ENCODE peak calls at places on chromosome 20, in ten cellular contexts. One of them, this sample, is unnamed.

GRCh38 chr20:64100946-64101688 is 6.2 kb downstream of the NPBWR2 start:
- DNase-seq in AG09309: no peak
- DNase-seq in AG08395: no peak
- DNase-seq in fibroblast of the aortic adventitia: no peak
- DNase-seq in mucosa of gallbladder: no peak
- DNase-seq in D341Med: no peak
- DNase-seq in T-cell: no peak
- DNase-seq in HTR-8/SVneo: no peak
- DNase-seq in activated T-helper 1 cell treated with anti-CD3 and anti-CD28 coated beads, Interleukin-2, amount 50 U/mL, for 16 hours: no peak
- DNase-seq in astrocyte of the spinal cord: no peak
- DNase-seq in this sample: no peak

GRCh38 chr20:237918-238317 is 10.9 kb downstream of the DEFB129 start:
- DNase-seq in AG09309: no peak
- DNase-seq in HTR-8/SVneo: no peak
- DNase-seq in T-cell: no peak
- DNase-seq in fibroblast of the aortic adventitia: no peak
- DNase-seq in D341Med: no peak
- DNase-seq in AG08395: no peak
- DNase-seq in astrocyte of the spinal cord: no peak
- DNase-seq in activated T-helper 1 cell treated with anti-CD3 and anti-CD28 coated beads, Interleukin-2, amount 50 U/mL, for 16 hours: no peak
- DNase-seq in mucosa of gallbladder: no peak
- DNase-seq in this sample: no peak

GRCh38 chr20:10469599-10469998 is 34.5 kb downstream of the SLX4IP start:
- DNase-seq in AG08395: peak; percentile 67
- DNase-seq in T-cell: no peak
- DNase-seq in activated T-helper 1 cell treated with anti-CD3 and anti-CD28 coated beads, Interleukin-2, amount 50 U/mL, for 16 hours: no peak
- DNase-seq in HTR-8/SVneo: peak; percentile 26
- DNase-seq in mucosa of gallbladder: peak; percentile 49
- DNase-seq in fibroblast of the aortic adventitia: peak; percentile 93
- DNase-seq in AG09309: peak; percentile 72
- DNase-seq in D341Med: peak; percentile 59
- DNase-seq in astrocyte of the spinal cord: peak; percentile 93
- DNase-seq in this sample: peak; percentile 37

GRCh38 chr20:38157635-38158495 is 7.2 kb downstream of the TGM2 start:
- DNase-seq in D341Med: no peak
- DNase-seq in AG08395: no peak
- DNase-seq in AG09309: no peak
- DNase-seq in T-cell: no peak
- DNase-seq in activated T-helper 1 cell treated with anti-CD3 and anti-CD28 coated beads, Interleukin-2, amount 50 U/mL, for 16 hours: no peak
- DNase-seq in fibroblast of the aortic adventitia: peak; percentile 47
- DNase-seq in mucosa of gallbladder: no peak
- DNase-seq in astrocyte of the spinal cord: no peak
- DNase-seq in HTR-8/SVneo: no peak
- DNase-seq in this sample: no peak

GRCh38 chr20:37179671-37180524 is 550 bp upstream of the MROH8 start:
- DNase-seq in AG09309: no peak
- DNase-seq in activated T-helper 1 cell treated with anti-CD3 and anti-CD28 coated beads, Interleukin-2, amount 50 U/mL, for 16 hours: no peak
- DNase-seq in mucosa of gallbladder: no peak
- DNase-seq in HTR-8/SVneo: peak; percentile 45
- DNase-seq in AG08395: peak; percentile 31
- DNase-seq in D341Med: no peak
- DNase-seq in fibroblast of the aortic adventitia: peak; percentile 40
- DNase-seq in astrocyte of the spinal cord: peak; percentile 56
- DNase-seq in T-cell: no peak
- DNase-seq in this sample: peak; percentile 79

GRCh38 chr20:44309763-44310663 is 989 bp downstream of the FITM2 start:
- DNase-seq in fibroblast of the aortic adventitia: peak; percentile 76
- DNase-seq in AG09309: peak; percentile 40
- DNase-seq in AG08395: peak; percentile 74
- DNase-seq in activated T-helper 1 cell treated with anti-CD3 and anti-CD28 coated beads, Interleukin-2, amount 50 U/mL, for 16 hours: no peak
- DNase-seq in astrocyte of the spinal cord: peak; percentile 39
- DNase-seq in HTR-8/SVneo: no peak
- DNase-seq in D341Med: peak; percentile 42
- DNase-seq in mucosa of gallbladder: no peak
- DNase-seq in T-cell: no peak
- DNase-seq in this sample: peak; percentile 92

GRCh38 chr20:13953227-13953626 is 37.2 kb downstream of the SEL1L2 start:
- DNase-seq in activated T-helper 1 cell treated with anti-CD3 and anti-CD28 coated beads, Interleukin-2, amount 50 U/mL, for 16 hours: no peak
- DNase-seq in AG09309: no peak
- DNase-seq in astrocyte of the spinal cord: no peak
- DNase-seq in mucosa of gallbladder: no peak
- DNase-seq in D341Med: no peak
- DNase-seq in T-cell: no peak
- DNase-seq in HTR-8/SVneo: no peak
- DNase-seq in AG08395: no peak
- DNase-seq in fibroblast of the aortic adventitia: no peak
- DNase-seq in this sample: no peak

GRCh38 chr20:25032478-25033183 is 25.3 kb downstream of the ACSS1 start:
- DNase-seq in AG08395: no peak
- DNase-seq in T-cell: no peak
- DNase-seq in astrocyte of the spinal cord: peak; percentile 6
- DNase-seq in D341Med: no peak
- DNase-seq in activated T-helper 1 cell treated with anti-CD3 and anti-CD28 coated beads, Interleukin-2, amount 50 U/mL, for 16 hours: no peak
- DNase-seq in fibroblast of the aortic adventitia: peak; percentile 33
- DNase-seq in HTR-8/SVneo: no peak
- DNase-seq in AG09309: no peak
- DNase-seq in mucosa of gallbladder: no peak
- DNase-seq in this sample: no peak

GRCh38 chr20:32010096-32010495 is at the start of gene CCM2L:
- DNase-seq in fibroblast of the aortic adventitia: no peak
- DNase-seq in mucosa of gallbladder: no peak
- DNase-seq in AG08395: no peak
- DNase-seq in T-cell: no peak
- DNase-seq in AG09309: no peak
- DNase-seq in activated T-helper 1 cell treated with anti-CD3 and anti-CD28 coated beads, Interleukin-2, amount 50 U/mL, for 16 hours: no peak
- DNase-seq in D341Med: no peak
- DNase-seq in HTR-8/SVneo: no peak
- DNase-seq in astrocyte of the spinal cord: no peak
- DNase-seq in this sample: no peak

GRCh38 chr20:8721098-8721497 is 347.8 kb upstream of the PLCB4 start:
- DNase-seq in T-cell: no peak
- DNase-seq in activated T-helper 1 cell treated with anti-CD3 and anti-CD28 coated beads, Interleukin-2, amount 50 U/mL, for 16 hours: no peak
- DNase-seq in fibroblast of the aortic adventitia: peak; percentile 81
- DNase-seq in HTR-8/SVneo: peak; percentile 27
- DNase-seq in mucosa of gallbladder: peak; percentile 38
- DNase-seq in AG09309: no peak
- DNase-seq in AG08395: peak; percentile 52
- DNase-seq in astrocyte of the spinal cord: peak; percentile 63
- DNase-seq in D341Med: peak; percentile 52
- DNase-seq in this sample: peak; percentile 29

GRCh38 chr20:51507357-51508036 is 35.0 kb downstream of the NFATC2 start:
- DNase-seq in astrocyte of the spinal cord: peak; percentile 74
- DNase-seq in T-cell: no peak
- DNase-seq in HTR-8/SVneo: no peak
- DNase-seq in D341Med: no peak
- DNase-seq in AG09309: no peak
- DNase-seq in mucosa of gallbladder: no peak
- DNase-seq in activated T-helper 1 cell treated with anti-CD3 and anti-CD28 coated beads, Interleukin-2, amount 50 U/mL, for 16 hours: no peak
- DNase-seq in fibroblast of the aortic adventitia: no peak
- DNase-seq in AG08395: no peak
- DNase-seq in this sample: peak; percentile 80

GRCh38 chr20:38878798-38879197 is 47.4 kb upstream of the FAM83D start:
- DNase-seq in fibroblast of the aortic adventitia: peak; percentile 31
- DNase-seq in AG09309: no peak
- DNase-seq in AG08395: peak; percentile 45
- DNase-seq in D341Med: no peak
- DNase-seq in astrocyte of the spinal cord: peak; percentile 25
- DNase-seq in mucosa of gallbladder: no peak
- DNase-seq in HTR-8/SVneo: peak; percentile 49
- DNase-seq in activated T-helper 1 cell treated with anti-CD3 and anti-CD28 coated beads, Interleukin-2, amount 50 U/mL, for 16 hours: no peak
- DNase-seq in T-cell: no peak
- DNase-seq in this sample: no peak

GRCh38 chr20:64045346-64046011 is 4.0 kb downstream of the SOX18 start:
- DNase-seq in mucosa of gallbladder: no peak
- DNase-seq in AG09309: no peak
- DNase-seq in T-cell: no peak
- DNase-seq in activated T-helper 1 cell treated with anti-CD3 and anti-CD28 coated beads, Interleukin-2, amount 50 U/mL, for 16 hours: no peak
- DNase-seq in astrocyte of the spinal cord: no peak
- DNase-seq in D341Med: no peak
- DNase-seq in HTR-8/SVneo: no peak
- DNase-seq in AG08395: no peak
- DNase-seq in fibroblast of the aortic adventitia: no peak
- DNase-seq in this sample: no peak

GRCh38 chr20:13822459-13822858 is 37.6 kb downstream of the NDUFAF5 start:
- DNase-seq in activated T-helper 1 cell treated with anti-CD3 and anti-CD28 coated beads, Interleukin-2, amount 50 U/mL, for 16 hours: no peak
- DNase-seq in fibroblast of the aortic adventitia: no peak
- DNase-seq in AG09309: no peak
- DNase-seq in astrocyte of the spinal cord: no peak
- DNase-seq in HTR-8/SVneo: no peak
- DNase-seq in T-cell: no peak
- DNase-seq in mucosa of gallbladder: no peak
- DNase-seq in D341Med: no peak
- DNase-seq in AG08395: peak; percentile 10
- DNase-seq in this sample: no peak

GRCh38 chr20:46423342-46423741 is 16.9 kb upstream of the ELMO2 start:
- DNase-seq in AG09309: no peak
- DNase-seq in D341Med: no peak
- DNase-seq in mucosa of gallbladder: no peak
- DNase-seq in HTR-8/SVneo: no peak
- DNase-seq in activated T-helper 1 cell treated with anti-CD3 and anti-CD28 coated beads, Interleukin-2, amount 50 U/mL, for 16 hours: no peak
- DNase-seq in fibroblast of the aortic adventitia: no peak
- DNase-seq in T-cell: no peak
- DNase-seq in AG08395: no peak
- DNase-seq in astrocyte of the spinal cord: no peak
- DNase-seq in this sample: no peak

GRCh38 chr20:54497931-54498718 is 22.7 kb downstream of the DOK5 start:
- DNase-seq in astrocyte of the spinal cord: no peak
- DNase-seq in AG08395: no peak
- DNase-seq in AG09309: no peak
- DNase-seq in activated T-helper 1 cell treated with anti-CD3 and anti-CD28 coated beads, Interleukin-2, amount 50 U/mL, for 16 hours: no peak
- DNase-seq in fibroblast of the aortic adventitia: peak; percentile 50
- DNase-seq in mucosa of gallbladder: no peak
- DNase-seq in HTR-8/SVneo: no peak
- DNase-seq in D341Med: no peak
- DNase-seq in T-cell: no peak
- DNase-seq in this sample: no peak

GRCh38 chr20:52150440-52151258 is 40.9 kb downstream of the ZFP64 start:
- DNase-seq in T-cell: no peak
- DNase-seq in AG09309: peak; percentile 7
- DNase-seq in HTR-8/SVneo: peak; percentile 86
- DNase-seq in activated T-helper 1 cell treated with anti-CD3 and anti-CD28 coated beads, Interleukin-2, amount 50 U/mL, for 16 hours: no peak
- DNase-seq in mucosa of gallbladder: peak; percentile 24
- DNase-seq in fibroblast of the aortic adventitia: peak; percentile 65
- DNase-seq in astrocyte of the spinal cord: peak; percentile 56
- DNase-seq in D341Med: peak; percentile 39
- DNase-seq in AG08395: peak; percentile 53
- DNase-seq in this sample: peak; percentile 85

GRCh38 chr20:4483481-4483880 is 238.2 kb upstream of the PRND start:
- DNase-seq in fibroblast of the aortic adventitia: peak; percentile 42
- DNase-seq in astrocyte of the spinal cord: peak; percentile 43
- DNase-seq in AG08395: peak; percentile 40
- DNase-seq in activated T-helper 1 cell treated with anti-CD3 and anti-CD28 coated beads, Interleukin-2, amount 50 U/mL, for 16 hours: no peak
- DNase-seq in AG09309: no peak
- DNase-seq in HTR-8/SVneo: no peak
- DNase-seq in T-cell: no peak
- DNase-seq in D341Med: no peak
- DNase-seq in mucosa of gallbladder: no peak
- DNase-seq in this sample: peak; percentile 27

GRCh38 chr20:45999908-46000570 is 8.7 kb upstream of the MMP9 start:
- DNase-seq in fibroblast of the aortic adventitia: no peak
- DNase-seq in astrocyte of the spinal cord: no peak
- DNase-seq in AG09309: no peak
- DNase-seq in T-cell: no peak
- DNase-seq in HTR-8/SVneo: no peak
- DNase-seq in activated T-helper 1 cell treated with anti-CD3 and anti-CD28 coated beads, Interleukin-2, amount 50 U/mL, for 16 hours: no peak
- DNase-seq in AG08395: no peak
- DNase-seq in D341Med: no peak
- DNase-seq in mucosa of gallbladder: no peak
- DNase-seq in this sample: no peak

GRCh38 chr20:43532416-43533055 is 25.0 kb downstream of the L3MBTL1 start:
- DNase-seq in astrocyte of the spinal cord: no peak
- DNase-seq in T-cell: no peak
- DNase-seq in mucosa of gallbladder: no peak
- DNase-seq in AG08395: no peak
- DNase-seq in D341Med: no peak
- DNase-seq in fibroblast of the aortic adventitia: no peak
- DNase-seq in AG09309: no peak
- DNase-seq in HTR-8/SVneo: no peak
- DNase-seq in activated T-helper 1 cell treated with anti-CD3 and anti-CD28 coated beads, Interleukin-2, amount 50 U/mL, for 16 hours: no peak
- DNase-seq in this sample: no peak

GRCh38 chr20:57390604-57391438 is at the start of gene RBM38:
- DNase-seq in T-cell: peak; percentile 54
- DNase-seq in AG08395: peak; percentile 92
- DNase-seq in activated T-helper 1 cell treated with anti-CD3 and anti-CD28 coated beads, Interleukin-2, amount 50 U/mL, for 16 hours: peak; percentile 73
- DNase-seq in AG09309: no peak
- DNase-seq in D341Med: peak; percentile 99
- DNase-seq in fibroblast of the aortic adventitia: peak; percentile 42
- DNase-seq in mucosa of gallbladder: peak; percentile 52
- DNase-seq in astrocyte of the spinal cord: peak; percentile 39
- DNase-seq in HTR-8/SVneo: peak; percentile 99
- DNase-seq in this sample: peak; percentile 100

GRCh38 chr20:54624701-54625472 is 149.5 kb downstream of the DOK5 start:
- DNase-seq in fibroblast of the aortic adventitia: peak; percentile 41
- DNase-seq in T-cell: no peak
- DNase-seq in activated T-helper 1 cell treated with anti-CD3 and anti-CD28 coated beads, Interleukin-2, amount 50 U/mL, for 16 hours: no peak
- DNase-seq in AG09309: no peak
- DNase-seq in D341Med: no peak
- DNase-seq in mucosa of gallbladder: no peak
- DNase-seq in AG08395: no peak
- DNase-seq in astrocyte of the spinal cord: peak; percentile 18
- DNase-seq in HTR-8/SVneo: no peak
- DNase-seq in this sample: no peak

This sample was measured in osteoblast.